ENCODE peak calls at places on chromosomes 1 and 21, in nine cellular contexts. Q, P, T, S, G, A, W, Z and D are unnamed samples.

GRCh38 chr21:41755934-41756773 is 10.7 kb downstream of the RIPK4 start:
- DNase-seq in Q (no peak), P (no peak), T (no peak), S (no peak), G (no peak), A (no peak), W (no peak), Z (no peak), D (no peak)

GRCh38 chr1:112904831-112905227 is 51.2 kb downstream of the SLC16A1 start:
- DNase-seq in Q (no peak), P (no peak), T (no peak), S (no peak), G (no peak), A (no peak), W (peak; percentile 75), Z (peak; percentile 73), D (no peak)

GRCh38 chr1:30801826-30802198 is 44.2 kb upstream of the LAPTM5 start:
- DNase-seq in Q (peak; percentile 94), P (peak; percentile 89), T (peak; percentile 77), S (peak; percentile 42), G (peak; percentile 87), A (peak; percentile 89), W (peak; percentile 88), Z (peak; percentile 87), D (peak; percentile 97)

GRCh38 chr1:148263906-148264255 is 111.8 kb upstream of the NBPF11 start:
- DNase-seq in Q (no peak), P (no peak), T (no peak), S (no peak), G (no peak), A (no peak), W (no peak), Z (no peak), D (peak; percentile 59)

GRCh38 chr1:206895837-206896242 is 1.4 kb upstream of the IL24 start:
- DNase-seq in Q (no peak), P (no peak), T (peak; percentile 88), S (peak; percentile 86), G (no peak), A (no peak), W (no peak), Z (no peak), D (no peak)

GRCh38 chr1:23367451-23367790 is 2.2 kb downstream of the ZNF436 start:
- DNase-seq in Q (no peak), P (no peak), T (no peak), S (no peak), G (no peak), A (no peak), W (no peak), Z (no peak), D (no peak)

GRCh38 chr1:211520641-211521040 is 28.7 kb upstream of the RD3 start:
- DNase-seq in Q (no peak), P (no peak), T (peak; percentile 29), S (peak; percentile 9), G (no peak), A (no peak), W (no peak), Z (no peak), D (peak; percentile 31)

GRCh38 chr1:111733183-111733995 is 5.8 kb downstream of the INKA2 start:
- DNase-seq in Q (peak; percentile 76), P (no peak), T (peak; percentile 84), S (peak; percentile 96), G (no peak), A (no peak), W (no peak), Z (peak; percentile 70), D (no peak)

GRCh38 chr1:152440635-152441471 is 26.8 kb upstream of the CRNN start:
- DNase-seq in Q (peak; percentile 76), P (peak; percentile 61), T (peak; percentile 79), S (peak; percentile 28), G (peak; percentile 66), A (peak; percentile 40), W (peak; percentile 61), Z (peak; percentile 70), D (peak; percentile 31)

GRCh38 chr1:222996307-222996983 is 146.6 kb downstream of the TLR5 start:
- DNase-seq in Q (no peak), P (no peak), T (no peak), S (no peak), G (no peak), A (no peak), W (no peak), Z (no peak), D (no peak)

GRCh38 chr1:151024540-151025146 is 11.7 kb upstream of the BNIPL start:
- DNase-seq in Q (peak; percentile 85), P (peak; percentile 75), T (peak; percentile 10), S (peak; percentile 39), G (peak; percentile 81), A (peak; percentile 92), W (peak; percentile 91), Z (peak; percentile 84), D (peak; percentile 92)

GRCh38 chr1:183185941-183186490 is at the start of gene LAMC2:
- DNase-seq in Q (peak; percentile 75), P (no peak), T (peak; percentile 63), S (no peak), G (no peak), A (peak; percentile 86), W (peak; percentile 92), Z (peak; percentile 72), D (peak; percentile 83)

GRCh38 chr1:54114955-54115354 is 37.8 kb downstream of the CDCP2 start:
- DNase-seq in Q (no peak), P (no peak), T (no peak), S (no peak), G (no peak), A (no peak), W (no peak), Z (no peak), D (no peak)

GRCh38 chr1:155093938-155094621 is 15.4 kb downstream of the EFNA3 start:
- DNase-seq in Q (peak; percentile 61), P (no peak), T (peak; percentile 77), S (no peak), G (no peak), A (no peak), W (peak; percentile 67), Z (no peak), D (no peak)

GRCh38 chr21:44551290-44552015 is at the start of gene KRTAP10-2:
- DNase-seq in Q (no peak), P (peak; percentile 17), T (no peak), S (no peak), G (no peak), A (peak; percentile 28), W (peak; percentile 19), Z (peak; percentile 28), D (peak; percentile 7)

GRCh38 chr1:4877426-4877825 is 223.0 kb downstream of the AJAP1 start:
- DNase-seq in Q (no peak), P (no peak), T (no peak), S (no peak), G (no peak), A (no peak), W (no peak), Z (no peak), D (no peak)

GRCh38 chr1:159864262-159864661 is 1.8 kb upstream of the VSIG8 start:
- DNase-seq in Q (no peak), P (no peak), T (no peak), S (no peak), G (no peak), A (no peak), W (no peak), Z (no peak), D (no peak)

GRCh38 chr1:109885589-109885988 is 25.1 kb upstream of the CSF1 start:
- DNase-seq in Q (no peak), P (no peak), T (no peak), S (no peak), G (no peak), A (no peak), W (no peak), Z (no peak), D (no peak)

GRCh38 chr1:6427445-6428390 is 3.1 kb downstream of the ESPN start:
- DNase-seq in Q (no peak), P (no peak), T (peak; percentile 13), S (no peak), G (no peak), A (peak; percentile 28), W (no peak), Z (no peak), D (no peak)

GRCh38 chr1:211332839-211333238 is 6.2 kb downstream of the TRAF5 start:
- DNase-seq in Q (no peak), P (no peak), T (no peak), S (no peak), G (no peak), A (no peak), W (no peak), Z (no peak), D (no peak)

GRCh38 chr1:183881387-183882084 is 76.6 kb downstream of the RGL1 start:
- DNase-seq in Q (no peak), P (no peak), T (peak; percentile 7), S (peak; percentile 61), G (no peak), A (peak; percentile 72), W (peak; percentile 95), Z (peak; percentile 69), D (peak; percentile 38)

GRCh38 chr1:94974224-94974623 is 47.3 kb upstream of the CNN3 start:
- DNase-seq in Q (no peak), P (no peak), T (no peak), S (no peak), G (no peak), A (no peak), W (no peak), Z (no peak), D (no peak)

GRCh38 chr1:19690342-19690741 is 25.7 kb downstream of the HTR6 start:
- DNase-seq in Q (no peak), P (no peak), T (no peak), S (no peak), G (no peak), A (no peak), W (no peak), Z (no peak), D (no peak)

GRCh38 chr1:82979593-82980230 is 1019.2 kb downstream of the TTLL7 start:
- DNase-seq in Q (no peak), P (no peak), T (no peak), S (no peak), G (no peak), A (no peak), W (no peak), Z (no peak), D (no peak)

GRCh38 chr1:10829965-10830515 is 33.6 kb upstream of the CASZ1 start:
- DNase-seq in Q (no peak), P (no peak), T (no peak), S (no peak), G (no peak), A (no peak), W (no peak), Z (no peak), D (no peak)

GRCh38 chr1:3596663-3597598 is 14.4 kb downstream of the MEGF6 start:
- DNase-seq in Q (no peak), P (no peak), T (no peak), S (no peak), G (no peak), A (no peak), W (no peak), Z (no peak), D (no peak)

GRCh38 chr1:17673335-17674075 is 81.6 kb upstream of the ACTL8 start:
- DNase-seq in Q (peak; percentile 49), P (no peak), T (no peak), S (no peak), G (no peak), A (no peak), W (no peak), Z (no peak), D (no peak)

GRCh38 chr1:39575191-39576015 is 1.2 kb downstream of the PABPC4 start:
- DNase-seq in Q (peak; percentile 70), P (peak; percentile 67), T (peak; percentile 39), S (peak; percentile 60), G (peak; percentile 18), A (peak; percentile 42), W (peak; percentile 45), Z (peak; percentile 81), D (no peak)

GRCh38 chr21:22189278-22189677 is 1191.1 kb downstream of the NCAM2 start:
- DNase-seq in Q (no peak), P (no peak), T (no peak), S (no peak), G (no peak), A (no peak), W (no peak), Z (no peak), D (no peak)

GRCh38 chr1:232508161-232508661 is 121.7 kb downstream of the SIPA1L2 start:
- DNase-seq in Q (no peak), P (no peak), T (no peak), S (no peak), G (no peak), A (no peak), W (no peak), Z (no peak), D (no peak)

GRCh38 chr1:243268751-243269460 is 13.1 kb downstream of the SDCCAG8 start:
- DNase-seq in Q (no peak), P (no peak), T (no peak), S (no peak), G (no peak), A (peak; percentile 33), W (peak; percentile 18), Z (no peak), D (no peak)